ENCODE peak calls at places on chromosomes 11 and 22, in eight cellular contexts. D is testis, U is uterus, W is breast epithelium, Z is cardiac muscle cell, J is adrenal gland, G is neuronal stem cell, F is lung. Q is an unnamed sample.

GRCh38 chr11:58775066-58775708 is 43.4 kb upstream of the GLYAT start:
- DNase-seq in D (no peak), U (no peak), W (no peak), Z (no peak), J (no peak), G (no peak), F (no peak), Q (no peak)

GRCh38 chr11:117407016-117407415 is 79.4 kb downstream of the CEP164 start:
- DNase-seq in D (no peak), U (no peak), W (no peak), Z (no peak), J (no peak), G (no peak), F (no peak), Q (no peak)

GRCh38 chr11:110435780-110436717 is 6.3 kb downstream of the FDX1 start:
- DNase-seq in D (no peak), U (no peak), W (no peak), Z (peak; percentile 48), J (no peak), G (no peak), F (no peak), Q (no peak)

GRCh38 chr22:45262931-45263789 is 21.6 kb upstream of the UPK3A start:
- DNase-seq in D (no peak), U (no peak), W (no peak), Z (no peak), J (no peak), G (no peak), F (peak; percentile 45), Q (peak; percentile 83)

GRCh38 chr11:14358729-14359439 is at the start of gene RRAS2:
- DNase-seq in D (peak; percentile 91), U (peak; percentile 69), W (peak; percentile 56), Z (peak; percentile 83), J (peak; percentile 78), G (peak; percentile 77), F (peak; percentile 67), Q (peak; percentile 74)

GRCh38 chr11:10323793-10324170 is 18.9 kb downstream of the ADM start:
- DNase-seq in D (no peak), U (no peak), W (no peak), Z (peak; percentile 46), J (no peak), G (no peak), F (no peak), Q (no peak)

GRCh38 chr11:111949519-111950426 is 12.6 kb downstream of the DIXDC1 start:
- DNase-seq in D (no peak), U (no peak), W (no peak), Z (peak; percentile 21), J (peak; percentile 87), G (no peak), F (no peak), Q (no peak)

GRCh38 chr22:37624017-37624365 is 15.4 kb downstream of the GGA1 start:
- DNase-seq in D (no peak), U (no peak), W (peak; percentile 74), Z (no peak), J (no peak), G (no peak), F (peak; percentile 74), Q (no peak)

GRCh38 chr11:4480577-4481539 is 1.6 kb upstream of the OR52K1 start:
- DNase-seq in D (no peak), U (no peak), W (no peak), Z (no peak), J (no peak), G (no peak), F (no peak), Q (no peak)

GRCh38 chr11:61683961-61684869 is 4.0 kb downstream of the DAGLA start:
- DNase-seq in D (no peak), U (peak; percentile 60), W (no peak), Z (peak; percentile 41), J (no peak), G (no peak), F (no peak), Q (no peak)

DNA sequence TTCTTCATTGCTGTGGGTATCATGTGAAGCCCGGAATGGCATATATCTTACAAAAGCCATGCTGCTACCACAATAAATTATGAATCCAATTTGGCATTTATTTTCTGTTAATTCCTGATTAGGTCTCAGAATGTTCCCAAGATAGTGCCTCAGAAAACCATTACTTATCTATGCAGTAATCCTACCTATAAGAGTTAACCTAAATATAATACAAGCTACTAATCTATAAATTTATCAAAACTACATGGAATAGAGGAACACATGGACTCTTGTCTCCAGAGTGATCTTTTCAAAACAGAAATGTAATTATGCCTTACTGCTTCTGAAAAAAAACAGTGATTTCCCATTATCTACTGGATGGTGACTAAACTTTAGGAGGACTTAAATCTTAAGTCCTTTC is 687.8 kb upstream of the ANO5 start:
- DNase-seq in D (no peak), U (no peak), W (no peak), Z (no peak), J (no peak), G (no peak), F (no peak), Q (no peak)
- H3K4me1 ChIP-seq in D (no peaks in the 10 kb centered on the region), U (no peaks in the 10 kb centered on the region), W (no peaks in the 10 kb centered on the region), Z (no peaks in the 10 kb centered on the region), J (no peaks in the 10 kb centered on the region), G (no peaks in the 10 kb centered on the region), F (no peaks in the 10 kb centered on the region), Q (no peaks in the 10 kb centered on the region)

GRCh38 chr11:133531971-133532651 is at the start of gene OPCML:
- DNase-seq in D (no peak), U (no peak), W (no peak), Z (no peak), J (no peak), G (no peak), F (no peak), Q (no peak)
- H3K4me3 ChIP-seq in D (no peak within 1 kb of the TSS), U (no peak within 1 kb of the TSS), W (no peak within 1 kb of the TSS), Z (no peak within 1 kb of the TSS), J (no peak within 1 kb of the TSS), G (peak within 1 kb of the TSS; percentile 30), F (no peak within 1 kb of the TSS), Q (no peak within 1 kb of the TSS)

DNA sequence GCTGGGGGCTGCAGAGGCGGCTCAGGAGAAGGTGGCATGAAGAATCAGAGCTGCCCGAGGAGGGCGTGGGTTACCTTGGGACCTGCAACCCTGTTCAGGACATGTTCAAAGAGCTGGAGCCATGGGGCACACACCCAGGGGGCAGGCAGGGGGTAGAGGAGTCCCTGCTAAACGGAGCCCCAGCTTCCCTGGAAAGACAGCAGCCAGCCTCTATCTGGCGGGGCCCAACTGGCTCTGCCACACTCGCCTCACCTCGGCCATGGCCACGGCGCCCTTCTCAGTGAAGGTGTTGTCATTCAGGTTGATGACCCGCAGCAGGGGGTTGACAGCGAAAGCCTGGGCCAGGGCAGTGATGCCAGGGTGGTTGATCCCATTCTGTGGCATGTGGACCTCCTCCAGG is 17.0 kb upstream of the CHADL start:
- DNase-seq in D (no peak), U (no peak), W (no peak), Z (no peak), J (no peak), G (no peak), F (no peak), Q (no peak)
- H3K4me1 ChIP-seq in D (no peaks in the 10 kb centered on the region), U (no peaks in the 10 kb centered on the region), W (no peaks in the 10 kb centered on the region), Z (no peaks in the 10 kb centered on the region), J (no peaks in the 10 kb centered on the region), G (no peaks in the 10 kb centered on the region), F (no peaks in the 10 kb centered on the region), Q (no peaks in the 10 kb centered on the region)

GRCh38 chr22:40982482-40983385 is 31.6 kb downstream of the RBX1 start:
- DNase-seq in D (no peak), U (no peak), W (no peak), Z (no peak), J (no peak), G (no peak), F (no peak), Q (no peak)
- H3K4me3 ChIP-seq in D (no peak overlapping the region), U (no peak overlapping the region), W (no peak overlapping the region), Z (no peak overlapping the region), J (no peak overlapping the region), G (no peak overlapping the region), F (no peak overlapping the region), Q (no peak overlapping the region)

GRCh38 chr11:32029721-32030120 is 61.2 kb upstream of the RCN1 start:
- DNase-seq in D (no peak), U (no peak), W (no peak), Z (peak; percentile 51), J (no peak), G (no peak), F (no peak), Q (no peak)
- H3K4me1 ChIP-seq in D (peaks cover 6% of the 10 kb centered on the region), U (no peaks in the 10 kb centered on the region), W (no peaks in the 10 kb centered on the region), Z (no peaks in the 10 kb centered on the region), J (no peaks in the 10 kb centered on the region), G (peaks cover 6% of the 10 kb centered on the region), F (no peaks in the 10 kb centered on the region), Q (no peaks in the 10 kb centered on the region)

DNA sequence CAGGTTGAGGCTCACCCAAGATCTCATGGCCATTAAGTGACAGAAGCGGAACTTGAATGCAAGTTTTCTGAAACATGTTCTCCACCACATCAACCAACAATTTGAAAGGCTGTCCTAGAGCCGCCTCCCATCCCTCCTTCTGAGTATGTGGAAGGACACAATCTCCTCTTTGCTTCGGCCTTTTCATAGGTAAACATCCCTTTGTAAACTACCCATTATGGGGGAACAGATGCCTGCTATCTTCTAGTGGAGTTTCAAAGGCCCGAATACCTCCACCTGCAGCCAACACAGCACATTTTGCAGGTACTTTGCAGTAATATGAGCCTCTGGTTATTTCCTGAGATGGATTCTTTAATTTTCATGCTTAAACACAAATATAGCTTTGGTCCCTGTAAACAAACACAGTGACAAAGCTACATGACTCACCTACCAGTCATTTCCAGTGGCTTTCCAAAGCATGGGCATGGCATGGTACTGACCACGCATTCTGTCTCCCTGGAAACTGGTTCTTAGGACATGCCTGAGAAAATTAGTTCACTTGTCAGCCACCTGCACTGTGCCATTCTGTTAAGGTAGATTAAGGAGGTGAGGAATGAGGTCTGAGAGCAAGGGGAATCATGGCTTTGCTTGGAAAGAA is 60.1 kb downstream of the EHF start:
- DNase-seq in D (no peak), U (no peak), W (no peak), Z (peak; percentile 12), J (no peak), G (no peak), F (no peak), Q (no peak)
- H3K4me3 ChIP-seq in D (no peak overlapping the region), U (no peak overlapping the region), W (no peak overlapping the region), Z (no peak overlapping the region), J (no peak overlapping the region), G (no peak overlapping the region), F (no peak overlapping the region), Q (no peak overlapping the region)

DNA sequence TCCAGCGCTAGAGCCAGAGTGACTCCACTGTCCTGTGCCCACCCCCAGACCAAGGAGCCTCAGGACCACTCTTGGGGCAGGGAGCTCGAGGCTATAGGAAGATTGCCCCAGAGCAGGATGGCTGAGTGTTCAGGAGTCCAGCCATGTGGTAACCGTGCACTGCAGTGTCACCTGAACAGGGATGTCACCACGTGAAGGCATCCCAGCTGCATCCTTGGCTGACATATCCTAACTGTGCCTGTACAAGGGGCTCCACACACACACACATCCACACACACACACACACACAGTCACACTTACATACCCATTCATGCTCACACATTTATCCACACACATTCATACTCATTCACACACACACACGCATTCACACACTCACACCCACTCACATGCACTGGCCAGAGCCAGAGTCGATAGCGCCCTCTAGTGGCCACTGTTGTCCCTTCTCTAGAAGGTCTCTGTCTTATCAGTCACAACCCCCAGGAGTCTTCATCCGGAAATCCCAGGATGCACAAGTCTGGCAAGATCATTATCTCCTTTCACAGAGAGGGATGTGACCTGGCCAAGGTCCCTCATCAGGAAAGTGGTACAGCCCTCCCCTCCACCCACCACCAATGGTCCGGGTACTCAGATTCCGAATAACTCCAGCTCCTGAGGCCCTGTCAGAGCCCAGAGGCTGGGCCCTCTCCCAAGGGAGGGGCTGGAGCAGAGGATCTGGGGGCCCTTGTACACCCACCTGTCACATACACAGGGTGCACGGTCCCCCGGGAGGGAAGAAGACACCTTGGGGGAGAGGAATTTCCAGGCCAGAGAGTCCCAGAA is 55.1 kb downstream of the IGLL5 start:
- DNase-seq in D (peak; percentile 85), U (peak; percentile 18), W (no peak), Z (peak; percentile 70), J (peak; percentile 74), G (peak; percentile 78), F (peak; percentile 46), Q (peak; percentile 81)
- H3K4me1 ChIP-seq in D (no peaks in the 10 kb centered on the region), U (no peaks in the 10 kb centered on the region), W (no peaks in the 10 kb centered on the region), Z (no peaks in the 10 kb centered on the region), J (no peaks in the 10 kb centered on the region), G (no peaks in the 10 kb centered on the region), F (no peaks in the 10 kb centered on the region), Q (peaks cover 7% of the 10 kb centered on the region)